ENCODE peak calls at places on chromosomes 1 and 21, in seven cellular contexts. K is pancreas, D is heart left ventricle, M is heart right ventricle, H is uterus, R is fibroblast of lung, Q is HCT116. P is an unnamed sample. For H3K4me1, the result is how much of the 10 kb centered on the place peaks cover.

GRCh38 chr21:35476616-35477395 is 427.7 kb upstream of the RUNX1 start:
- DNase-seq in K (no peak), D (no peak), M (no peak), H (no peak), R (peak), Q (no peak), P (no peak)

GRCh38 chr1:54111624-54112023 is 41.2 kb downstream of the CDCP2 start:
- DNase-seq in K (no peak), D (peak), M (no peak), H (no peak), R (no peak), Q (no peak), P (no peak)

GRCh38 chr21:41024341-41025056 is 143.5 kb upstream of the BACE2 start:
- DNase-seq in K (peak), D (no peak), M (no peak), H (no peak), R (no peak), Q (no peak), P (peak)

GRCh38 chr1:15951341-15952153 is 24.4 kb downstream of the ZBTB17 start:
- DNase-seq in K (no peak), D (peak), M (no peak), H (no peak), R (no peak), Q (no peak), P (no peak)

GRCh38 chr1:111476761-111477309 is 3.1 kb downstream of the C1orf162 start:
- DNase-seq in K (no peak), D (no peak), M (no peak), H (no peak), R (no peak), Q (no peak), P (no peak)

GRCh38 chr1:229127301-229127700 is 143.6 kb upstream of the RAB4A start:
- DNase-seq in K (no peak), D (no peak), M (no peak), H (no peak), R (no peak), Q (no peak), P (no peak)

GRCh38 chr1:185825556-185825955 is 91.4 kb downstream of the HMCN1 start:
- DNase-seq in K (no peak), D (no peak), M (no peak), H (no peak), R (no peak), Q (no peak), P (no peak)

GRCh38 chr21:21383126-21383525 is 384.9 kb downstream of the NCAM2 start:
- DNase-seq in K (no peak), D (no peak), M (peak), H (no peak), R (peak), Q (no peak), P (no peak)

GRCh38 chr1:248804771-248805681 is 20.7 kb downstream of the SH3BP5L start:
- DNase-seq in K (no peak), D (no peak), M (no peak), H (no peak), R (no peak), Q (no peak), P (no peak)

GRCh38 chr1:211975152-211975941 is 60.0 kb downstream of the INTS7 start:
- DNase-seq in K (no peak), D (no peak), M (no peak), H (no peak), R (no peak), Q (no peak), P (no peak)

GRCh38 chr1:47644216-47644581 is 206.4 kb downstream of the FOXD2 start:
- DNase-seq in K (no peak), D (no peak), M (no peak), H (no peak), R (peak), Q (no peak), P (no peak)

GRCh38 chr1:177340601-177341067 is 169.9 kb downstream of the BRINP2 start:
- DNase-seq in K (no peak), D (no peak), M (no peak), H (peak), R (no peak), Q (no peak), P (no peak)

GRCh38 chr21:35204850-35205564 is 155.9 kb upstream of the RUNX1 start:
- DNase-seq in K (peak), D (peak), M (peak), H (peak), R (peak), Q (no peak), P (peak)

GRCh38 chr1:50646526-50646925 is 223.3 kb upstream of the DMRTA2 start:
- DNase-seq in K (no peak), D (no peak), M (no peak), H (no peak), R (no peak), Q (no peak), P (no peak)

GRCh38 chr1:224435999-224436398 is 1.4 kb upstream of the WDR26 start:
- DNase-seq in K (no peak), D (no peak), M (no peak), H (no peak), R (no peak), Q (no peak), P (no peak)

GRCh38 chr1:62841587-62842169 is 57.7 kb downstream of the ATG4C start:
- DNase-seq in K (no peak), D (no peak), M (peak), H (no peak), R (peak), Q (peak), P (no peak)

GRCh38 chr1:235532350-235532749 is 28.1 kb upstream of the B3GALNT2 start:
- DNase-seq in K (no peak), D (no peak), M (no peak), H (no peak), R (peak), Q (peak), P (no peak)

GRCh38 chr1:233440952-233441401 is 113.5 kb downstream of the MAP3K21 start:
- DNase-seq in K (peak), D (no peak), M (peak), H (no peak), R (peak), Q (peak), P (no peak)

GRCh38 chr1:228424685-228425660 is 8.3 kb upstream of the TRIM17 start:
- DNase-seq in K (no peak), D (no peak), M (no peak), H (no peak), R (no peak), Q (no peak), P (no peak)

GRCh38 chr1:201432814-201433213 is 11.3 kb upstream of the TNNI1 start:
- DNase-seq in K (no peak), D (no peak), M (no peak), H (no peak), R (no peak), Q (no peak), P (no peak)

GRCh38 chr1:156492591-156493080 is 7.9 kb downstream of the MEF2D start:
- DNase-seq in K (no peak), D (peak), M (no peak), H (no peak), R (no peak), Q (no peak), P (peak)

GRCh38 chr1:159924025-159924790 is 1.1 kb downstream of the TAGLN2 start:
- DNase-seq in K (peak), D (peak), M (peak), H (peak), R (peak), Q (peak), P (peak)
- TF ChIP-seq CTCF in K (no peak), D (peak), M (no peak), H (peak), R (no peak), Q (peak), P (no peak)

DNA sequence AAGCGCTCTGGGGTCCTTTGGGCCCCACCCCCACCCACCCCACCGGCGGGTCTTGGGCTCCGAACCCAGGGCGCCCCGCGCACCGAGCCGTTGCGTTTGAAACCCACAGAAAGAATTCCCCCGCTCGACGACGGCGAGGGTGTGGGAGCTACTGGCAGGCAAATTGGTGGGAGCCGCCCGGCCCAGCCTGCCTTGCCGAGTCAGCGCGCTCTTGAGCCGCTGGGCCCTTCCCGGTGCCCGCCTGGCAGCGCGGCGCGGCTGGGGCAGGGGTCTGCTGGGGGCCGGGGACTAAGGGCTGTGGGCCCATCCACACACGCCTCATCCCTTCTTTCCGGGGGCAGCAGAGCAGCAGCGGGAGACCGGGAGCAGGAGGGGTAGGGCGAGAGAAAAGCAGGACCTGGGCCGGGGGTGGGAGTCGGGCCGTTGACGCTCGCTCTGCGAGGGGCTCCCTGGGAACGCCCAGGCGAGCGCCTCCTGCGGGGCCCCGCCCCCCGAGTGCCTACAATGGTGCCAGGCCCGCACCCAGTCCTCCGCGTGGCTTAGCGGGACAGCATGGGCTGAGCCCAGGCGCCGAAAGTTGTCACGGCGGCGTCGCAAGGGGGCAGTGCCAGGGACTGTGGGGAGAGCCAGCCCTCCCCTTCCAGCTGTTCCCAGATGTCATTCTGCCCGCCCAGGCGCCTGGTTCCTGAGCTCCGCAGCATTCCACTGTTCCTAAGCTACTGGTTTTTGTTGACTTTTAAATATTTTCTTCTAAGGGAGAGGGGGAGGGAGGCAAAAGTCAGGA is at the start of gene C1orf94:
- DNase-seq in K (no peak), D (no peak), M (no peak), H (no peak), R (no peak), Q (no peak), P (no peak)
- H3K4me3 ChIP-seq in K (no peak), D (no peak), M (no peak), H (no peak), R (no peak), Q (no peak), P (no peak)

GRCh38 chr1:3076388-3076740 is 7.4 kb downstream of the PRDM16 start:
- DNase-seq in K (no peak), D (no peak), M (no peak), H (no peak), R (no peak), Q (no peak), P (no peak)
- H3K4me1 ChIP-seq in K (under half), D (half or more), M (under half), H (under half), R (under half), Q (under half), P (under half)

DNA sequence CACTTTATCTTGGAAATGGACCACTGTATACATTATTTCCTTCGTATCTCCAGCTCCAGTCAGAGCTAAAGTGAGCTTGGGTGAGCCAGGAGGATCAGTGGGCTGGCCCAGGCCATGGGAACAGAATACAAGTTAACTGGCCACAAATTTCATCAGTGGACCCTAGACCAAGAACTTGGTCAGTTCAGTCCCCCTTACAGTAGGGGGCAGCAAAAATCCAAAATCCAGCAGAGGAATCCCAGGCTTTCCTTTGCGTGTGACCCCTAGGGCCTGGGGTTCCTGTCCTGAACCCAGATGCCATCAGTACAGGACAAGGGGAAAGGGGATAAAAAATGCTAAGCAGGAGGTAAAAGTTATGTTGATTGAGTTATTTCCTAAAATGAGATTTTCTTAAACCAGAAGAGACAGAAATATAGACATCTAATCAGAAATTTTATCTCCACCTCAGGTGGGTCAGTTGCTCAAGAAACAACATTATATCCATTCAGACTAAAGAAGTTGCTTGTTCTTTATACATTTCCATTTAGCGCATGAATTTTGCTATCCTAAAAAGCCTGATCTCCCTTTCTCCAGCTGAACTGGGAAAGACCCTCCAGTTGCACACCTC is 24.1 kb upstream of the LCE5A start:
- DNase-seq in K (no peak), D (no peak), M (no peak), H (no peak), R (no peak), Q (no peak), P (no peak)
- TF ChIP-seq CTCF in K (no peak), D (peak), M (peak), H (no peak), R (peak), Q (peak), P (no peak)

GRCh38 chr1:183942933-183943693 is 94.4 kb downstream of the COLGALT2 start:
- DNase-seq in K (no peak), D (no peak), M (peak), H (no peak), R (peak), Q (peak), P (no peak)

GRCh38 chr1:183946309-183946591 is 91.3 kb downstream of the COLGALT2 start:
- DNase-seq in K (no peak), D (no peak), M (no peak), H (no peak), R (no peak), Q (no peak), P (no peak)

GRCh38 chr1:183945432-183946308 is 91.9 kb downstream of the COLGALT2 start:
- DNase-seq in K (no peak), D (no peak), M (no peak), H (no peak), R (peak), Q (no peak), P (no peak)
- H3K4me3 ChIP-seq in K (no peak), D (no peak), M (no peak), H (no peak), R (no peak), Q (no peak), P (no peak)

DNA sequence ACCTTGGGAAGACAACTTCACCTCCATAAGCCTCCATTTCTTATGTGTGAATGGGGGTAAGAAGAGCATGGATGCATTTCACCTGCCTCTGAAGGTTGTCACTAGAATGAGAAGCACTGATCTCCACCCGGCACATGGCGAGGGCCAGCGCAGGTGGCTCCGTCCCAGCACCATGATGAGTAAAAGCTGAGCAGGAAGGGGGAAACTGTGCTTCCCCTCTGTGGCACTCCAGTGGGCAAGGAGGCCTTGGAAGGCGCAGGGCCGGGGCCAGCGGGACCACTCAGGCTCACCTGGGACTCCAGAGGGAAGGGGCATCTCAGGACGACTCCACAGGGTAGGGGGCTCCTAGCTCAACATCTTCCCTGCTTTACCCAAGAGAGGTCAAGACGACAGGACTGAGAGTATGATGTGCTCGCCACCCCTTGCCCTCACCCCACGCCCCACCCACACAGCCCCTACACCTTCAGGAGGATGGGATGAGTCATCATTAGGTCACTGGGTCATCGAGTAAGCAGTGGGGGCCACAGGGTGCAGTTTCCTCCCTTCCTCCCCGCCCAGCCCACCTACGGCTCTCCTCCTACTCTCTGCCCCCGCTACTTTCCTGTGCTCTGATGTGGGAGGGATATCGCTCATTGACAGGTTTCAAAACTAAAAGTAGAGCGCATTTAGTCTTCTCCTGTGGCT is 112.1 kb downstream of the HIVEP3 start:
- DNase-seq in K (no peak), D (no peak), M (no peak), H (no peak), R (no peak), Q (no peak), P (no peak)
- H3K4me1 ChIP-seq in K (under half), D (under half), M (under half), H (under half), R (under half), Q (under half), P (under half)

GRCh38 chr1:160124709-160125478 is 9.3 kb downstream of the ATP1A2 start:
- DNase-seq in K (no peak), D (no peak), M (peak), H (no peak), R (peak), Q (peak), P (no peak)
- TF ChIP-seq CTCF in K (no peak), D (no peak), M (no peak), H (no peak), R (peak), Q (peak), P (no peak)

GRCh38 chr1:179743679-179744400 is 749 bp downstream of the FAM163A start:
- DNase-seq in K (no peak), D (no peak), M (no peak), H (no peak), R (no peak), Q (no peak), P (no peak)
- H3K4me3 ChIP-seq in K (no peak), D (peak), M (peak), H (peak), R (no peak), Q (no peak), P (peak)

GRCh38 chr1:24157921-24158481 is 15.1 kb upstream of the IL22RA1 start:
- DNase-seq in K (no peak), D (no peak), M (no peak), H (no peak), R (no peak), Q (no peak), P (peak)
- H3K4me1 ChIP-seq in K (under half), D (under half), M (under half), H (under half), R (under half), Q (under half), P (under half)

DNA sequence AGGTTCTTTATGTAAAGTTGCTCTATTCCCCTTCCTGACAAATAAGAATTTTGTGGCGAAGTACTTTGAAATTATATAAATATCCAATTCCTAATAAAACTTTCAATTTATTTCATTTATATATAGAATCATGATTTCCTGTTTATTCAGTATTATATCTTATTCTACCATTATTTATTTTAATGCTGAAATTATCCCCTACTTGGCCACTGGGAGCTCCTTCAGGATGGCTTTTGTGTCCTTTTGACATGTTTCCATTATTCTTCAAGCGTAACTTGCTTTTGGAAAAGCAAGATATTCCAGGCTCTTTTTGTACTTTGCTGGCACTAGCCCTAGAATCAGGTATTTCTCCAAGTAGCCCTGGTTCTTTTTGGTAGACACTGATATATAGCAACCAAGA is 67.2 kb upstream of the CACYBP start:
- DNase-seq in K (no peak), D (no peak), M (no peak), H (no peak), R (no peak), Q (no peak), P (no peak)
- TF ChIP-seq CTCF in K (no peak), D (no peak), M (no peak), H (no peak), R (no peak), Q (no peak), P (no peak)